ENCODE peak calls at places on chromosome 14, in nine cellular contexts. One of them, this sample, is unnamed.

GRCh38 chr14:90355540-90356518 is 24.1 kb upstream of the NRDE2 start:
- DNase-seq in foreskin keratinocyte: peak; percentile 46
- DNase-seq in upper lobe of right lung: no peak
- DNase-seq in ovary: no peak
- DNase-seq in heart left ventricle: no peak
- DNase-seq in MM.1S: no peak
- DNase-seq in A549: no peak
- DNase-seq in neural progenitor cell: peak; percentile 79
- DNase-seq in left ventricle myocardium inferior: no peak
- DNase-seq in this sample: no peak

GRCh38 chr14:76267322-76268012 is 108.5 kb upstream of the ESRRB start:
- DNase-seq in foreskin keratinocyte: peak; percentile 13
- DNase-seq in upper lobe of right lung: peak; percentile 84
- DNase-seq in ovary: peak; percentile 43
- DNase-seq in heart left ventricle: peak; percentile 66
- DNase-seq in MM.1S: no peak
- DNase-seq in A549: no peak
- DNase-seq in neural progenitor cell: peak; percentile 42
- DNase-seq in left ventricle myocardium inferior: peak; percentile 68
- DNase-seq in this sample: peak; percentile 71

GRCh38 chr14:92040431-92041040 is 677 bp upstream of the TRIP11 start:
- DNase-seq in foreskin keratinocyte: peak; percentile 27
- DNase-seq in upper lobe of right lung: no peak
- DNase-seq in ovary: no peak
- DNase-seq in heart left ventricle: no peak
- DNase-seq in MM.1S: peak; percentile 58
- DNase-seq in A549: peak; percentile 55
- DNase-seq in neural progenitor cell: no peak
- DNase-seq in left ventricle myocardium inferior: no peak
- DNase-seq in this sample: peak; percentile 39

GRCh38 chr14:99418217-99418616 is 62.4 kb downstream of the SETD3 start:
- DNase-seq in foreskin keratinocyte: no peak
- DNase-seq in upper lobe of right lung: no peak
- DNase-seq in ovary: no peak
- DNase-seq in heart left ventricle: no peak
- DNase-seq in MM.1S: no peak
- DNase-seq in A549: no peak
- DNase-seq in neural progenitor cell: no peak
- DNase-seq in left ventricle myocardium inferior: no peak
- DNase-seq in this sample: no peak

GRCh38 chr14:31880935-31881334 is 196.2 kb upstream of the ARHGAP5 start:
- DNase-seq in foreskin keratinocyte: no peak
- DNase-seq in upper lobe of right lung: no peak
- DNase-seq in ovary: no peak
- DNase-seq in heart left ventricle: no peak
- DNase-seq in MM.1S: no peak
- DNase-seq in A549: peak; percentile 8
- DNase-seq in neural progenitor cell: no peak
- DNase-seq in left ventricle myocardium inferior: no peak
- DNase-seq in this sample: peak; percentile 46

GRCh38 chr14:58746261-58746660 is 108.5 kb downstream of the DACT1 start:
- DNase-seq in foreskin keratinocyte: peak; percentile 65
- DNase-seq in upper lobe of right lung: no peak
- DNase-seq in ovary: no peak
- DNase-seq in heart left ventricle: no peak
- DNase-seq in MM.1S: no peak
- DNase-seq in A549: peak; percentile 47
- DNase-seq in neural progenitor cell: no peak
- DNase-seq in left ventricle myocardium inferior: no peak
- DNase-seq in this sample: peak; percentile 69

GRCh38 chr14:101508948-101509729 is 52.2 kb upstream of the DIO3 start:
- DNase-seq in foreskin keratinocyte: no peak
- DNase-seq in upper lobe of right lung: peak; percentile 53
- DNase-seq in ovary: peak; percentile 15
- DNase-seq in heart left ventricle: no peak
- DNase-seq in MM.1S: no peak
- DNase-seq in A549: no peak
- DNase-seq in neural progenitor cell: no peak
- DNase-seq in left ventricle myocardium inferior: peak; percentile 5
- DNase-seq in this sample: no peak

GRCh38 chr14:65637780-65638179 is 225.2 kb downstream of the FUT8 start:
- DNase-seq in foreskin keratinocyte: peak; percentile 44
- DNase-seq in upper lobe of right lung: no peak
- DNase-seq in ovary: no peak
- DNase-seq in heart left ventricle: no peak
- DNase-seq in MM.1S: no peak
- DNase-seq in A549: no peak
- DNase-seq in neural progenitor cell: no peak
- DNase-seq in left ventricle myocardium inferior: no peak
- DNase-seq in this sample: peak; percentile 64

GRCh38 chr14:67396381-67396965 is 15.5 kb downstream of the PLEK2 start:
- DNase-seq in foreskin keratinocyte: no peak
- DNase-seq in upper lobe of right lung: no peak
- DNase-seq in ovary: no peak
- DNase-seq in heart left ventricle: no peak
- DNase-seq in MM.1S: no peak
- DNase-seq in A549: no peak
- DNase-seq in neural progenitor cell: no peak
- DNase-seq in left ventricle myocardium inferior: no peak
- DNase-seq in this sample: no peak

GRCh38 chr14:52602131-52602530 is 49.5 kb downstream of the GPR137C start:
- DNase-seq in foreskin keratinocyte: no peak
- DNase-seq in upper lobe of right lung: no peak
- DNase-seq in ovary: no peak
- DNase-seq in heart left ventricle: no peak
- DNase-seq in MM.1S: no peak
- DNase-seq in A549: no peak
- DNase-seq in neural progenitor cell: no peak
- DNase-seq in left ventricle myocardium inferior: no peak
- DNase-seq in this sample: no peak

GRCh38 chr14:60133487-60133886 is 31.7 kb downstream of the DHRS7 start:
- DNase-seq in foreskin keratinocyte: no peak
- DNase-seq in upper lobe of right lung: no peak
- DNase-seq in ovary: no peak
- DNase-seq in heart left ventricle: no peak
- DNase-seq in MM.1S: no peak
- DNase-seq in A549: no peak
- DNase-seq in neural progenitor cell: no peak
- DNase-seq in left ventricle myocardium inferior: no peak
- DNase-seq in this sample: no peak

GRCh38 chr14:104248203-104249055 is 110.0 kb downstream of the KIF26A start:
- DNase-seq in foreskin keratinocyte: no peak
- DNase-seq in upper lobe of right lung: peak; percentile 44
- DNase-seq in ovary: peak; percentile 9
- DNase-seq in heart left ventricle: no peak
- DNase-seq in MM.1S: no peak
- DNase-seq in A549: no peak
- DNase-seq in neural progenitor cell: no peak
- DNase-seq in left ventricle myocardium inferior: no peak
- DNase-seq in this sample: no peak

GRCh38 chr14:76941544-76942287 is 86.8 kb downstream of the IRF2BPL start:
- DNase-seq in foreskin keratinocyte: no peak
- DNase-seq in upper lobe of right lung: no peak
- DNase-seq in ovary: no peak
- DNase-seq in heart left ventricle: no peak
- DNase-seq in MM.1S: no peak
- DNase-seq in A549: no peak
- DNase-seq in neural progenitor cell: no peak
- DNase-seq in left ventricle myocardium inferior: no peak
- DNase-seq in this sample: no peak

GRCh38 chr14:87866116-87866515 is 126.9 kb downstream of the GALC start:
- DNase-seq in foreskin keratinocyte: no peak
- DNase-seq in upper lobe of right lung: no peak
- DNase-seq in ovary: no peak
- DNase-seq in heart left ventricle: no peak
- DNase-seq in MM.1S: no peak
- DNase-seq in A549: no peak
- DNase-seq in neural progenitor cell: no peak
- DNase-seq in left ventricle myocardium inferior: no peak
- DNase-seq in this sample: no peak

DNA sequence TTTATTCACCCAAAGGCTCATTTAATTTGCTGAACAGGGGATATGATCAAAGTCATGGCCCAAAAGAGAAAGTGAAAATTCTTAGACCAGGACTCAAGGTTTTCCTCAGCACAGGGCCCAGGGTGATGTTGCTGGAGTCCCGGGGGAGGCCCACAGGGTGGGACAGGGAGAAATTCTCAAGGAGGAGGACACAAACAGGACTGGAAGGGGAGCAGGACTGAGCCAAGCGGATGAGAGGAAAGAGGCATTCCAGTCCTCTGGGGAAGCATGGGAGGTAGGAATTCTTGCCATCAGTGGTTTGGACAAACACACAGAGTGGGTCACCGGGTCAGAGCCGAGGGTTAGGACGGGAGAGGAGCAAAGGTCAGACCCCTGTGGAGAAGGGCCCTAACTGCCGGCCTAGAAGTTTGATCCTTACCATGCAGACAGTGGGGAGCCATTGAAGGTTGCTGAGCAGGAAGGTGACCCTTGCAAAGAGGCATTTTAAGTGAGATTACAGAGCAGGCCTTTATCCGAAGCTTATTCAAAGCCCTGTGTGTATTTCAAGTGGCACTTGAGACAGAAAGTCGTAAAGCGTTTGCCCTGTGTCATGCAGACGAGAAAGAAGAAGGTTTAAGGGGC is 68.4 kb upstream of the PTGR2 start:
- DNase-seq in foreskin keratinocyte: no peak
- DNase-seq in upper lobe of right lung: no peak
- DNase-seq in ovary: no peak
- DNase-seq in heart left ventricle: peak; percentile 40
- DNase-seq in MM.1S: no peak
- DNase-seq in A549: no peak
- DNase-seq in neural progenitor cell: peak; percentile 96
- DNase-seq in left ventricle myocardium inferior: no peak
- DNase-seq in this sample: no peak
- H3K27ac ChIP-seq in foreskin keratinocyte: no peak overlapping the region
- H3K27ac ChIP-seq in upper lobe of right lung: peak overlapping the region; percentile 98
- H3K27ac ChIP-seq in ovary: peak overlapping the region; percentile 25
- H3K27ac ChIP-seq in heart left ventricle: peak overlapping the region; percentile 6
- H3K27ac ChIP-seq in MM.1S: no peak overlapping the region
- H3K27ac ChIP-seq in A549: peak overlapping the region; percentile 100
- H3K27ac ChIP-seq in neural progenitor cell: no peak overlapping the region
- H3K27ac ChIP-seq in left ventricle myocardium inferior: peak overlapping the region; percentile 99
- H3K27ac ChIP-seq in this sample: peak overlapping the region; percentile 99

GRCh38 chr14:72685456-72685855 is 208.4 kb downstream of the DPF3 start:
- DNase-seq in foreskin keratinocyte: no peak
- DNase-seq in upper lobe of right lung: no peak
- DNase-seq in ovary: no peak
- DNase-seq in heart left ventricle: no peak
- DNase-seq in MM.1S: no peak
- DNase-seq in A549: no peak
- DNase-seq in neural progenitor cell: no peak
- DNase-seq in left ventricle myocardium inferior: no peak
- DNase-seq in this sample: no peak

GRCh38 chr14:72688990-72689677 is 204.8 kb downstream of the DPF3 start:
- DNase-seq in foreskin keratinocyte: no peak
- DNase-seq in upper lobe of right lung: no peak
- DNase-seq in ovary: no peak
- DNase-seq in heart left ventricle: no peak
- DNase-seq in MM.1S: no peak
- DNase-seq in A549: no peak
- DNase-seq in neural progenitor cell: peak; percentile 46
- DNase-seq in left ventricle myocardium inferior: no peak
- DNase-seq in this sample: no peak

GRCh38 chr14:72686832-72687231 is 207.1 kb downstream of the DPF3 start:
- DNase-seq in foreskin keratinocyte: no peak
- DNase-seq in upper lobe of right lung: no peak
- DNase-seq in ovary: no peak
- DNase-seq in heart left ventricle: no peak
- DNase-seq in MM.1S: no peak
- DNase-seq in A549: no peak
- DNase-seq in neural progenitor cell: no peak
- DNase-seq in left ventricle myocardium inferior: no peak
- DNase-seq in this sample: no peak

GRCh38 chr14:72683787-72684186 is 210.1 kb downstream of the DPF3 start:
- DNase-seq in foreskin keratinocyte: no peak
- DNase-seq in upper lobe of right lung: no peak
- DNase-seq in ovary: no peak
- DNase-seq in heart left ventricle: no peak
- DNase-seq in MM.1S: no peak
- DNase-seq in A549: no peak
- DNase-seq in neural progenitor cell: no peak
- DNase-seq in left ventricle myocardium inferior: no peak
- DNase-seq in this sample: no peak

GRCh38 chr14:72686101-72686500 is 207.8 kb downstream of the DPF3 start:
- DNase-seq in foreskin keratinocyte: no peak
- DNase-seq in upper lobe of right lung: no peak
- DNase-seq in ovary: no peak
- DNase-seq in heart left ventricle: no peak
- DNase-seq in MM.1S: no peak
- DNase-seq in A549: no peak
- DNase-seq in neural progenitor cell: no peak
- DNase-seq in left ventricle myocardium inferior: no peak
- DNase-seq in this sample: no peak
- H3K27ac ChIP-seq in foreskin keratinocyte: no peak overlapping the region
- H3K27ac ChIP-seq in upper lobe of right lung: no peak overlapping the region
- H3K27ac ChIP-seq in ovary: no peak overlapping the region
- H3K27ac ChIP-seq in heart left ventricle: no peak overlapping the region
- H3K27ac ChIP-seq in MM.1S: no peak overlapping the region
- H3K27ac ChIP-seq in A549: no peak overlapping the region
- H3K27ac ChIP-seq in neural progenitor cell: no peak overlapping the region
- H3K27ac ChIP-seq in left ventricle myocardium inferior: no peak overlapping the region
- H3K27ac ChIP-seq in this sample: no peak overlapping the region

DNA sequence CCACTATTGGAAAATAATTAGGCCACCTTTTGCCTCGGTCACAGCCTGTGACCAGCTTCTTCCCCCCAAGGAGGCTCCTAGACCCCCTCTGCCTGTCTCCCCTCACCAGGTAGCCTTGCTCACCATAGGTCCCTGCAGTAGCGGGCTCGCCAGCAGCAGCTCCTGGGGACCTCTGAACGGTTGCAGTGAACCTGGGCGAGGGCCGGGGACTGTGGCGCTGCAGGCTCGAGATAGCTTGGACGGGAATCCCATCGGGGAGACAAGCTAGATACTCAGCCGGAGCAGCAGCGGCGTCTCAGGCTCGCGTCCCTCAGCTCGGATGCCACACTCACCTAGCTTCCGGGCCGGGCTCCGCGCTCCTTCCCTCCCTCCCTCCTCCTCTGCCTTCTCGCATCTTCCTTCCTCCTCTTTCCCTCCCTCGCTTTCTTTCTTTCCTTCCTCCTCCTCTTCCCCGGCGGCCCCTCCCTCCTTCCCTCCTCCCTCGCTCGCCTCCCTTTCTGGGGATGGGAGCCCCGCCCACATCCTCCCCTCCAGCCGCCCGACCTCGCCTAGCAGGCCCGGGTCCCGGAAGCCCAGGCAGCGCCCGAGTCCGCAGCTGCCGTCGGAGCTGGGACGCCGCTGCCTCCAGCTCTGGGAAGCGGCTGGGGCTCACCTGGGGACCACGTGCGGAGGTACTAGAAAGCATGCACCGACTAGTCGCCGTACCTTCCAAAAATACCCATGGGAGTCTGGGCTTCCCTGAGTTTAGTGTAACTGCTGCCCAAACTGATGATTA is at the start of gene BMP4:
- DNase-seq in foreskin keratinocyte: peak; percentile 63
- DNase-seq in upper lobe of right lung: peak; percentile 90
- DNase-seq in ovary: peak; percentile 92
- DNase-seq in heart left ventricle: peak; percentile 90
- DNase-seq in MM.1S: no peak
- DNase-seq in A549: no peak
- DNase-seq in neural progenitor cell: peak; percentile 86
- DNase-seq in left ventricle myocardium inferior: peak; percentile 89
- DNase-seq in this sample: no peak
- H3K27ac ChIP-seq in foreskin keratinocyte: no peak within 1 kb of the TSS
- H3K27ac ChIP-seq in upper lobe of right lung: peak within 1 kb of the TSS; percentile 89
- H3K27ac ChIP-seq in ovary: peak within 1 kb of the TSS; percentile 78
- H3K27ac ChIP-seq in heart left ventricle: peak within 1 kb of the TSS; percentile 85
- H3K27ac ChIP-seq in MM.1S: no peak within 1 kb of the TSS
- H3K27ac ChIP-seq in A549: peak within 1 kb of the TSS; percentile 81
- H3K27ac ChIP-seq in neural progenitor cell: no peak within 1 kb of the TSS
- H3K27ac ChIP-seq in left ventricle myocardium inferior: peak within 1 kb of the TSS; percentile 95
- H3K27ac ChIP-seq in this sample: peak within 1 kb of the TSS; percentile 48

GRCh38 chr14:24887623-24888304 is 162.2 kb downstream of the STXBP6 start:
- DNase-seq in foreskin keratinocyte: no peak
- DNase-seq in upper lobe of right lung: no peak
- DNase-seq in ovary: no peak
- DNase-seq in heart left ventricle: no peak
- DNase-seq in MM.1S: no peak
- DNase-seq in A549: no peak
- DNase-seq in neural progenitor cell: no peak
- DNase-seq in left ventricle myocardium inferior: no peak
- DNase-seq in this sample: no peak
- H3K27ac ChIP-seq in foreskin keratinocyte: no peak overlapping the region
- H3K27ac ChIP-seq in upper lobe of right lung: no peak overlapping the region
- H3K27ac ChIP-seq in ovary: no peak overlapping the region
- H3K27ac ChIP-seq in heart left ventricle: no peak overlapping the region
- H3K27ac ChIP-seq in MM.1S: no peak overlapping the region
- H3K27ac ChIP-seq in A549: no peak overlapping the region
- H3K27ac ChIP-seq in neural progenitor cell: no peak overlapping the region
- H3K27ac ChIP-seq in left ventricle myocardium inferior: no peak overlapping the region
- H3K27ac ChIP-seq in this sample: no peak overlapping the region